ENCODE peak calls at places on chromosomes 4 and X, in four cellular contexts. Z, I, X and O are unnamed samples. For H3K4me1, the result is how much of the 10 kb centered on the place peaks cover.

GRCh38 chr4:103996059-103996458 is 276.3 kb upstream of the TACR3 start:
- DNase-seq in X (peak), I (no peak), Z (no peak), O (no peak)

GRCh38 chr4:184534511-184535391 is 60.4 kb upstream of the IRF2 start:
- DNase-seq in X (no peak), I (no peak), Z (no peak), O (no peak)

GRCh38 chrX:38103857-38104812 is 97.8 kb downstream of the SYTL5 start:
- DNase-seq in Z (no peak), I (no peak), X (no peak), O (no peak)

GRCh38 chrX:151396827-151397740 is at the start of gene VMA21:
- DNase-seq in Z (peak), X (peak), I (peak), O (peak)

GRCh38 chr4:119626420-119626819 is 2.2 kb downstream of the PDE5A start:
- DNase-seq in X (no peak), Z (no peak), I (no peak), O (peak)

GRCh38 chrX:85159644-85160043 is 83.9 kb downstream of the SATL1 start:
- DNase-seq in X (no peak), I (no peak), Z (no peak), O (no peak)

GRCh38 chr4:55125763-55126541 is 557 bp upstream of the KDR start:
- DNase-seq in X (peak), Z (no peak), I (no peak), O (no peak)

GRCh38 chr4:109969909-109970308 is 57.2 kb downstream of the EGF start:
- DNase-seq in I (no peak), X (no peak), Z (no peak), O (no peak)

GRCh38 chrX:80511969-80512760 is 91.9 kb downstream of the TENT5D start:
- DNase-seq in Z (no peak), X (peak), I (no peak), O (no peak)

GRCh38 chrX:51862920-51863319 is 30.5 kb upstream of the MAGED1 start:
- DNase-seq in I (no peak), Z (no peak), X (no peak), O (no peak)

GRCh38 chrX:119190251-119190651 is 45.8 kb upstream of the PGRMC1 start:
- DNase-seq in I (no peak), Z (peak), X (no peak), O (peak)

GRCh38 chrX:154481195-154481594 is 2.1 kb upstream of the LAGE3 start:
- DNase-seq in X (no peak), I (no peak), Z (no peak), O (no peak)

GRCh38 chr4:177380730-177381287 is 61.4 kb downstream of the AGA start:
- DNase-seq in X (peak), I (no peak), Z (no peak), O (no peak)

GRCh38 chr4:145423017-145423708 is 58.5 kb upstream of the SMAD1 start:
- DNase-seq in Z (no peak), X (no peak), I (no peak), O (no peak)

DNA sequence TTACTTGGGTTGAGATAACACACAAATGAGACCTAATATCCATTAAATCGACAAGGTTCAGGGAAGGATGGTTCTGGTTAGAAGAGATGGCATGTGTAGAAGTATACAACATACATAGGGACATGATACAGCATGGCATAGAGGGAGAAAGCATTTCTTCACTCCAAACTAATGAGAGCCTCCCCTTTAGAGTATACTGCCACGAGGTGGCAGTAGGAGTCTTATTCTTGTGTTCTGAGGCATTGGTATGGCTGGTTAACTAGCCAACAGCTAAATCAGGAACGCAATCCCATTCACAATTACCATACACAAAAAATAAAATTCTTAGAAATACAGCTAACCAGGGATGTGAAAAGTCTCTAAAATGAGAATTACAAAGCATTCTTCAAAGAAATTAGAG is 29.1 kb upstream of the TRO start:
- DNase-seq in I (no peak), Z (no peak), X (peak), O (peak)
- TF ChIP-seq CTCF in I (no peak), Z (no peak), X (peak), O (peak)

GRCh38 chr4:51851937-51852290 is 9.0 kb downstream of the DCUN1D4 start:
- DNase-seq in Z (no peak), X (peak), I (no peak), O (no peak)
- H3K4me1 ChIP-seq in Z (under half), X (half or more), I (under half), O (under half)

GRCh38 chr4:148786699-148787098 is 344.5 kb upstream of the NR3C2 start:
- DNase-seq in X (no peak), Z (no peak), I (no peak), O (no peak)
- TF ChIP-seq CTCF in X (no peak), Z (no peak), I (no peak), O (no peak)

DNA sequence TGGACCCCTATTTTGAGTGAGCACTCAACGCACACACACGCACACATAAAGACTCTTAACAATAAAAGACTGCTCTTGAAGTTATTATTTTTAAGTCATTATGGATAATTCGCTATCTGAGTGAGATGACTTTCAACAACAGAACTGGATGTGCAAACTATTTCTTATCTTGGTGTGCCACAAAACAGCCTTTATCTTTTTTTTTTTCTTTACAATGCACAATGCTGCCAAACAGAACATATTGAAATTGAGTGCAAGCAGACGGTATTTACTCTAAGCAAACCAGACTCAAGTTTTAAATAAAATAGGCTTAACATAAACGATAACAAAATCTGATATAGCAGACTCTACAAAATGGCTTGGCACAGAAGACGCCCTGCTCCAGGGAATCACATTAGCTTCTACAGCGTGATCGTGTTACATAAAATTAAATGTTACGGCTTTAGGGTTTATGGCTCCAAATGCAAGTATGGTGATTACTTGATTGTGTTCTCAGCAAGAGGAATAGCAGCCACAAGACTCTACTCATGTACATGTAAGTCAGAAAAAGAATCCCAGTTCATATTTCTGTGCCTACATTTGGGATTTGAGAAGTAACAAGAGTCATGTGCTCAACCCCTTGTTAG is 9.6 kb upstream of the STK32B start:
- DNase-seq in Z (no peak), I (no peak), X (no peak), O (no peak)
- H3K4me1 ChIP-seq in Z (under half), I (under half), X (under half), O (under half)

DNA sequence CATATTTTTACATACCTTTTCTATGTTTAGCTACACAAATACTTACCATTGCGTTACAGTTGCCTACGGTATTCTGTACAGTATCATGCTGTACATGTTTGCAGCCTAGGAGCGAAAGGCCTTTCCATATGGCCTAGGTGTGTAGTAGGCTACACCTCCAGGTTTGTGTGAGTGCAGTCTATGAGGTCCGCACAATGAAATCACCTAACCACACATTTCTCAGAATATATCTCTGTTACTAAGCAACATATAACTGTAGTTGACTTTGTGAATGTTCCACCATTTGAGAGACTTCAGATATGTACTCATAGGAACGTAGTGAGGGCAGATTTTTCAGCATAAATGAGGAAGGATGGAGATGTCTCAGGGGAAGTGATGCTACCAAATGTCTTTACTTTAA is 62.6 kb downstream of the WWC2 start:
- DNase-seq in I (no peak), Z (no peak), X (no peak), O (no peak)
- TF ChIP-seq CTCF in I (no peak), Z (no peak), X (no peak), O (no peak)

GRCh38 chr4:8107146-8107657 is 51.4 kb downstream of the ABLIM2 start:
- DNase-seq in Z (no peak), X (no peak), I (no peak), O (no peak)
- H3K4me1 ChIP-seq in Z (under half), X (under half), I (under half), O (under half)

GRCh38 chr4:182560358-182560757 is 317.2 kb downstream of the TENM3 start:
- DNase-seq in Z (no peak), I (no peak), X (peak), O (no peak)
- TF ChIP-seq CTCF in Z (no peak), I (no peak), X (peak), O (no peak)

GRCh38 chr4:153232768-153233167 is 28.5 kb downstream of the TRIM2 start:
- DNase-seq in I (no peak), X (peak), Z (no peak), O (no peak)
- H3K4me1 ChIP-seq in I (under half), X (under half), Z (under half), O (under half)

GRCh38 chr4:121126449-121127006 is 37.6 kb downstream of the TNIP3 start:
- DNase-seq in X (no peak), Z (no peak), I (no peak), O (no peak)
- TF ChIP-seq CTCF in X (no peak), Z (no peak), I (no peak), O (no peak)

GRCh38 chr4:158121203-158121586 is 51.6 kb downstream of the GASK1B start:
- DNase-seq in I (no peak), X (no peak), Z (peak), O (no peak)
- H3K4me1 ChIP-seq in I (under half), X (under half), Z (under half), O (under half)